ENCODE peak calls at places on chromosomes 3 and 15, in four cellular contexts. M, B, T and I are unnamed samples.

GRCh38 chr15:66855039-66855438 is 153.0 kb downstream of the SMAD6 start:
- DNase-seq in M (no peak), B (no peak), T (no peak), I (no peak)

GRCh38 chr3:169634618-169635236 is 28.8 kb downstream of the MECOM start:
- DNase-seq in M (no peak), B (no peak), T (no peak), I (no peak)

GRCh38 chr3:156726456-156726855 is 52.1 kb downstream of the TIPARP start:
- DNase-seq in M (no peak), B (no peak), T (no peak), I (no peak)

GRCh38 chr15:49036650-49037545 is 9.3 kb downstream of the SECISBP2L start:
- DNase-seq in M (no peak), B (no peak), T (no peak), I (no peak)

GRCh38 chr3:53114011-53114400 is 16.2 kb downstream of the RFT1 start:
- DNase-seq in M (peak), B (peak), T (peak), I (peak)

GRCh38 chr3:71949403-71949802 is 164.5 kb upstream of the PROK2 start:
- DNase-seq in M (no peak), B (no peak), T (no peak), I (no peak)

GRCh38 chr15:66803182-66803729 is 101.2 kb downstream of the SMAD6 start:
- DNase-seq in M (peak), B (no peak), T (no peak), I (no peak)

GRCh38 chr3:143171656-143172055 is 52.1 kb downstream of the CHST2 start:
- DNase-seq in M (no peak), B (no peak), T (no peak), I (no peak)

GRCh38 chr3:133361011-133361410 is 38.8 kb upstream of the BFSP2 start:
- DNase-seq in M (no peak), B (no peak), T (no peak), I (no peak)

GRCh38 chr3:180420804-180421203 is 181.2 kb upstream of the TTC14 start:
- DNase-seq in M (no peak), B (no peak), T (no peak), I (no peak)

GRCh38 chr3:110344897-110345767 is 726.5 kb upstream of the NECTIN3 start:
- DNase-seq in M (no peak), B (no peak), T (no peak), I (no peak)